ENCODE peak calls at places on chromosome 19, in eight cellular contexts. D is frontal cortex, A is upper lobe of right lung, E is HEK293T, M is vagina, S is smooth muscle cell of the brain vasculature, F is B cell, H is T-helper 1 cell. Q is an unnamed sample.

GRCh38 chr19:30648321-30648720 is 276.1 kb downstream of the ZNF536 start:
- DNase-seq in F (no peak), E (no peak), M (no peak), H (no peak), S (no peak), D (no peak), A (no peak), Q (no peak)

GRCh38 chr19:17831419-17831888 is 10.1 kb upstream of the INSL3 start:
- DNase-seq in F (no peak), A (no peak), D (no peak), S (no peak), M (no peak), E (no peak), H (no peak), Q (no peak)

GRCh38 chr19:4730740-4731171 is 7.1 kb upstream of the DPP9 start:
- DNase-seq in A (no peak), H (peak; percentile 52), E (peak; percentile 47), D (no peak), M (no peak), F (peak; percentile 54), S (no peak), Q (peak; percentile 44)

GRCh38 chr19:4991538-4991937 is 22.6 kb downstream of the KDM4B start:
- DNase-seq in H (no peak), M (no peak), E (no peak), S (no peak), F (peak; percentile 14), D (no peak), A (no peak), Q (no peak)

GRCh38 chr19:35513231-35513974 is at the start of gene DMKN:
- DNase-seq in A (no peak), M (no peak), S (no peak), H (no peak), E (no peak), F (no peak), D (no peak), Q (no peak)

GRCh38 chr19:18460313-18460712 is 22.4 kb upstream of the ISYNA1 start:
- DNase-seq in F (no peak), M (no peak), D (no peak), H (no peak), A (no peak), E (no peak), S (no peak), Q (no peak)

GRCh38 chr19:33374406-33374703 is 846 bp downstream of the CEBPG start:
- DNase-seq in D (no peak), A (no peak), E (no peak), F (no peak), S (no peak), M (no peak), H (no peak), Q (no peak)

GRCh38 chr19:30307191-30307974 is 64.8 kb upstream of the ZNF536 start:
- DNase-seq in D (no peak), E (no peak), S (no peak), A (no peak), M (no peak), H (no peak), F (no peak), Q (no peak)

GRCh38 chr19:11323601-11324078 is 15.8 kb downstream of the RAB3D start:
- DNase-seq in E (no peak), F (no peak), S (no peak), H (no peak), D (no peak), A (no peak), M (no peak), Q (no peak)

GRCh38 chr19:56538254-56538760 is 441 bp upstream of the ZFP28 start:
- DNase-seq in M (no peak), E (peak; percentile 89), D (peak; percentile 92), H (peak; percentile 82), F (peak; percentile 92), S (peak; percentile 77), A (peak; percentile 96), Q (peak; percentile 90)

GRCh38 chr19:48121909-48122371 is 11.3 kb upstream of the PLA2G4C start:
- DNase-seq in A (no peak), M (no peak), D (no peak), F (no peak), E (no peak), H (no peak), S (no peak), Q (no peak)

GRCh38 chr19:1924320-1924961 is 16.5 kb upstream of the CSNK1G2 start:
- DNase-seq in D (no peak), H (no peak), M (no peak), F (no peak), S (no peak), A (no peak), E (no peak), Q (no peak)

GRCh38 chr19:3683405-3683865 is 16.8 kb downstream of the PIP5K1C start:
- DNase-seq in M (no peak), H (no peak), A (no peak), F (no peak), E (no peak), D (peak; percentile 71), S (peak; percentile 67), Q (no peak)

GRCh38 chr19:1970806-1971502 is 30.0 kb downstream of the CSNK1G2 start:
- DNase-seq in M (no peak), A (peak; percentile 52), H (no peak), E (no peak), D (no peak), S (no peak), F (no peak), Q (no peak)

GRCh38 chr19:1489463-1489971 is 633 bp downstream of the PCSK4 start:
- DNase-seq in D (peak; percentile 12), M (no peak), E (no peak), A (peak; percentile 71), H (no peak), F (no peak), S (no peak), Q (no peak)

GRCh38 chr19:11092181-11092538 is 2.9 kb downstream of the LDLR start:
- DNase-seq in M (no peak), E (no peak), H (peak; percentile 57), F (no peak), D (no peak), A (no peak), S (no peak), Q (no peak)

GRCh38 chr19:38545596-38545995 is 72.2 kb downstream of the MAP4K1 start:
- DNase-seq in D (no peak), F (no peak), S (no peak), A (no peak), E (no peak), M (no peak), H (no peak), Q (no peak)

GRCh38 chr19:37977992-37978391 is 71.0 kb downstream of the SIPA1L3 start:
- DNase-seq in A (peak; percentile 49), F (no peak), M (no peak), H (no peak), E (no peak), D (peak; percentile 50), S (no peak), Q (no peak)

GRCh38 chr19:17834350-17835181 is 13.2 kb downstream of the JAK3 start:
- DNase-seq in F (no peak), D (no peak), S (no peak), H (no peak), A (no peak), M (no peak), E (no peak), Q (no peak)

GRCh38 chr19:18063463-18063862 is 23.3 kb downstream of the IL12RB1 start:
- DNase-seq in M (no peak), D (no peak), F (no peak), H (no peak), S (no peak), A (no peak), E (peak; percentile 58), Q (peak; percentile 10)

GRCh38 chr19:33522371-33522662 is 726 bp upstream of the PEPD start:
- DNase-seq in M (no peak), A (no peak), F (no peak), D (no peak), S (no peak), H (no peak), E (peak; percentile 11), Q (no peak)

GRCh38 chr19:2236285-2237050 is at the start of the genes PLEKHJ1 and SF3A2:
- DNase-seq in H (peak; percentile 96), E (peak; percentile 98), D (peak; percentile 98), M (peak; percentile 98), A (peak; percentile 99), F (peak; percentile 98), S (peak; percentile 92), Q (peak; percentile 98)

GRCh38 chr19:23525265-23525862 is 130.1 kb upstream of the ZNF91 start:
- DNase-seq in S (no peak), F (no peak), E (no peak), D (no peak), M (no peak), A (no peak), H (no peak), Q (no peak)

GRCh38 chr19:31257025-31257424 is 92.2 kb downstream of the TSHZ3 start:
- DNase-seq in E (no peak), M (no peak), A (no peak), D (no peak), F (no peak), S (no peak), H (no peak), Q (no peak)